ENCODE peak calls at places on chromosomes 6 and 20, in eight cellular contexts. One of them, this sample, is unnamed.

GRCh38 chr6:95321106-95321505 is 256.2 kb upstream of the MANEA start:
- DNase-seq in caudate nucleus: no peak
- DNase-seq in effector memory CD4-positive, alpha-beta T cell: no peak
- DNase-seq in choroid plexus epithelial cell: peak
- DNase-seq in ELR: no peak
- DNase-seq in hypothalamus: no peak
- DNase-seq in GM04503: no peak
- DNase-seq in activated naive CD4-positive, alpha-beta T cell treated with anti-CD3 and anti-CD28 coated beads, Interleukin-2, amount 50 U/mL, for 72 hours: no peak
- DNase-seq in this sample: peak

GRCh38 chr6:123808556-123808955 is 4.9 kb downstream of the NKAIN2 start:
- DNase-seq in caudate nucleus: no peak
- DNase-seq in effector memory CD4-positive, alpha-beta T cell: no peak
- DNase-seq in choroid plexus epithelial cell: no peak
- DNase-seq in ELR: no peak
- DNase-seq in hypothalamus: peak
- DNase-seq in GM04503: no peak
- DNase-seq in activated naive CD4-positive, alpha-beta T cell treated with anti-CD3 and anti-CD28 coated beads, Interleukin-2, amount 50 U/mL, for 72 hours: no peak
- DNase-seq in this sample: peak

GRCh38 chr6:160992323-160993314 is 1.1 kb downstream of the MAP3K4 start:
- DNase-seq in caudate nucleus: no peak
- DNase-seq in effector memory CD4-positive, alpha-beta T cell: peak
- DNase-seq in choroid plexus epithelial cell: peak
- DNase-seq in ELR: peak
- DNase-seq in hypothalamus: peak
- DNase-seq in GM04503: no peak
- DNase-seq in activated naive CD4-positive, alpha-beta T cell treated with anti-CD3 and anti-CD28 coated beads, Interleukin-2, amount 50 U/mL, for 72 hours: peak
- DNase-seq in this sample: peak

GRCh38 chr6:131510094-131510493 is 62.9 kb upstream of the ARG1 start:
- DNase-seq in caudate nucleus: no peak
- DNase-seq in effector memory CD4-positive, alpha-beta T cell: no peak
- DNase-seq in choroid plexus epithelial cell: no peak
- DNase-seq in ELR: no peak
- DNase-seq in hypothalamus: no peak
- DNase-seq in GM04503: no peak
- DNase-seq in activated naive CD4-positive, alpha-beta T cell treated with anti-CD3 and anti-CD28 coated beads, Interleukin-2, amount 50 U/mL, for 72 hours: no peak
- DNase-seq in this sample: no peak

GRCh38 chr6:13767121-13767794 is 47.1 kb downstream of the MCUR1 start:
- DNase-seq in caudate nucleus: peak
- DNase-seq in effector memory CD4-positive, alpha-beta T cell: peak
- DNase-seq in choroid plexus epithelial cell: peak
- DNase-seq in ELR: peak
- DNase-seq in hypothalamus: peak
- DNase-seq in GM04503: no peak
- DNase-seq in activated naive CD4-positive, alpha-beta T cell treated with anti-CD3 and anti-CD28 coated beads, Interleukin-2, amount 50 U/mL, for 72 hours: no peak
- DNase-seq in this sample: no peak

GRCh38 chr6:19906161-19906560 is 69.0 kb downstream of the ID4 start:
- DNase-seq in caudate nucleus: no peak
- DNase-seq in effector memory CD4-positive, alpha-beta T cell: no peak
- DNase-seq in choroid plexus epithelial cell: no peak
- DNase-seq in ELR: no peak
- DNase-seq in hypothalamus: no peak
- DNase-seq in GM04503: peak
- DNase-seq in activated naive CD4-positive, alpha-beta T cell treated with anti-CD3 and anti-CD28 coated beads, Interleukin-2, amount 50 U/mL, for 72 hours: no peak
- DNase-seq in this sample: no peak

GRCh38 chr20:62754122-62754990 is 41.9 kb upstream of the MRGBP start:
- DNase-seq in caudate nucleus: no peak
- DNase-seq in effector memory CD4-positive, alpha-beta T cell: no peak
- DNase-seq in choroid plexus epithelial cell: no peak
- DNase-seq in ELR: no peak
- DNase-seq in hypothalamus: no peak
- DNase-seq in GM04503: no peak
- DNase-seq in activated naive CD4-positive, alpha-beta T cell treated with anti-CD3 and anti-CD28 coated beads, Interleukin-2, amount 50 U/mL, for 72 hours: no peak
- DNase-seq in this sample: peak

GRCh38 chr6:113031591-113031990 is 684.5 kb downstream of the RFPL4B start:
- DNase-seq in caudate nucleus: no peak
- DNase-seq in effector memory CD4-positive, alpha-beta T cell: no peak
- DNase-seq in choroid plexus epithelial cell: no peak
- DNase-seq in ELR: peak
- DNase-seq in hypothalamus: no peak
- DNase-seq in GM04503: no peak
- DNase-seq in activated naive CD4-positive, alpha-beta T cell treated with anti-CD3 and anti-CD28 coated beads, Interleukin-2, amount 50 U/mL, for 72 hours: no peak
- DNase-seq in this sample: no peak

GRCh38 chr6:86192123-86192522 is 549.4 kb upstream of the SYNCRIP start:
- DNase-seq in caudate nucleus: no peak
- DNase-seq in effector memory CD4-positive, alpha-beta T cell: no peak
- DNase-seq in choroid plexus epithelial cell: peak
- DNase-seq in ELR: peak
- DNase-seq in hypothalamus: no peak
- DNase-seq in GM04503: no peak
- DNase-seq in activated naive CD4-positive, alpha-beta T cell treated with anti-CD3 and anti-CD28 coated beads, Interleukin-2, amount 50 U/mL, for 72 hours: no peak
- DNase-seq in this sample: peak

GRCh38 chr20:48686238-48687096 is 141.3 kb downstream of the PREX1 start:
- DNase-seq in caudate nucleus: no peak
- DNase-seq in effector memory CD4-positive, alpha-beta T cell: no peak
- DNase-seq in choroid plexus epithelial cell: peak
- DNase-seq in ELR: no peak
- DNase-seq in hypothalamus: no peak
- DNase-seq in GM04503: no peak
- DNase-seq in activated naive CD4-positive, alpha-beta T cell treated with anti-CD3 and anti-CD28 coated beads, Interleukin-2, amount 50 U/mL, for 72 hours: no peak
- DNase-seq in this sample: no peak

GRCh38 chr6:87473419-87473903 is 687 bp downstream of the SLC35A1 start:
- DNase-seq in caudate nucleus: no peak
- DNase-seq in effector memory CD4-positive, alpha-beta T cell: peak
- DNase-seq in choroid plexus epithelial cell: peak
- DNase-seq in ELR: peak
- DNase-seq in hypothalamus: no peak
- DNase-seq in GM04503: peak
- DNase-seq in activated naive CD4-positive, alpha-beta T cell treated with anti-CD3 and anti-CD28 coated beads, Interleukin-2, amount 50 U/mL, for 72 hours: peak
- DNase-seq in this sample: peak

GRCh38 chr6:53484409-53485280 is 60.3 kb downstream of the GCLC start:
- DNase-seq in caudate nucleus: peak
- DNase-seq in effector memory CD4-positive, alpha-beta T cell: peak
- DNase-seq in choroid plexus epithelial cell: peak
- DNase-seq in ELR: peak
- DNase-seq in hypothalamus: no peak
- DNase-seq in GM04503: no peak
- DNase-seq in activated naive CD4-positive, alpha-beta T cell treated with anti-CD3 and anti-CD28 coated beads, Interleukin-2, amount 50 U/mL, for 72 hours: peak
- DNase-seq in this sample: peak

GRCh38 chr6:167208819-167209576 is 51.2 kb upstream of the GPR31 start:
- DNase-seq in caudate nucleus: no peak
- DNase-seq in effector memory CD4-positive, alpha-beta T cell: no peak
- DNase-seq in choroid plexus epithelial cell: no peak
- DNase-seq in ELR: no peak
- DNase-seq in hypothalamus: no peak
- DNase-seq in GM04503: no peak
- DNase-seq in activated naive CD4-positive, alpha-beta T cell treated with anti-CD3 and anti-CD28 coated beads, Interleukin-2, amount 50 U/mL, for 72 hours: no peak
- DNase-seq in this sample: no peak

GRCh38 chr6:40336986-40337780 is 250.0 kb downstream of the LRFN2 start:
- DNase-seq in caudate nucleus: no peak
- DNase-seq in effector memory CD4-positive, alpha-beta T cell: no peak
- DNase-seq in choroid plexus epithelial cell: no peak
- DNase-seq in ELR: no peak
- DNase-seq in hypothalamus: no peak
- DNase-seq in GM04503: no peak
- DNase-seq in activated naive CD4-positive, alpha-beta T cell treated with anti-CD3 and anti-CD28 coated beads, Interleukin-2, amount 50 U/mL, for 72 hours: no peak
- DNase-seq in this sample: no peak

GRCh38 chr6:14059791-14060436 is 57.7 kb upstream of the CD83 start:
- DNase-seq in caudate nucleus: no peak
- DNase-seq in effector memory CD4-positive, alpha-beta T cell: no peak
- DNase-seq in choroid plexus epithelial cell: no peak
- DNase-seq in ELR: no peak
- DNase-seq in hypothalamus: no peak
- DNase-seq in GM04503: no peak
- DNase-seq in activated naive CD4-positive, alpha-beta T cell treated with anti-CD3 and anti-CD28 coated beads, Interleukin-2, amount 50 U/mL, for 72 hours: no peak
- DNase-seq in this sample: peak

GRCh38 chr6:164563866-164564265 is 745.5 kb downstream of the C6orf118 start:
- DNase-seq in caudate nucleus: no peak
- DNase-seq in effector memory CD4-positive, alpha-beta T cell: no peak
- DNase-seq in choroid plexus epithelial cell: no peak
- DNase-seq in ELR: no peak
- DNase-seq in hypothalamus: no peak
- DNase-seq in GM04503: no peak
- DNase-seq in activated naive CD4-positive, alpha-beta T cell treated with anti-CD3 and anti-CD28 coated beads, Interleukin-2, amount 50 U/mL, for 72 hours: no peak
- DNase-seq in this sample: no peak

GRCh38 chr6:170291271-170292110 is 613 bp upstream of the DLL1 start:
- DNase-seq in caudate nucleus: peak
- DNase-seq in effector memory CD4-positive, alpha-beta T cell: no peak
- DNase-seq in choroid plexus epithelial cell: no peak
- DNase-seq in ELR: peak
- DNase-seq in hypothalamus: peak
- DNase-seq in GM04503: no peak
- DNase-seq in activated naive CD4-positive, alpha-beta T cell treated with anti-CD3 and anti-CD28 coated beads, Interleukin-2, amount 50 U/mL, for 72 hours: no peak
- DNase-seq in this sample: peak

GRCh38 chr20:64226686-64227576 is 28.6 kb upstream of the PCMTD2 start:
- DNase-seq in caudate nucleus: no peak
- DNase-seq in effector memory CD4-positive, alpha-beta T cell: no peak
- DNase-seq in choroid plexus epithelial cell: no peak
- DNase-seq in ELR: no peak
- DNase-seq in hypothalamus: no peak
- DNase-seq in GM04503: no peak
- DNase-seq in activated naive CD4-positive, alpha-beta T cell treated with anti-CD3 and anti-CD28 coated beads, Interleukin-2, amount 50 U/mL, for 72 hours: no peak
- DNase-seq in this sample: no peak

This sample was measured in epithelial cell of esophagus.